ENCODE peak calls at places on chromosomes 6 and 20, in nine cellular contexts. Y is astrocyte of the cerebellum; B is skeletal muscle cell; S is C1 segment of cervical spinal cord; Z is ovary; O is neuronal stem cell; V is glutamatergic neuron; L is NCI-H2081; F is stimulated activated CD4-positive, alpha-beta T cell treated with anti-CD3 and anti-CD28 coated beads, Interleukin-1b, Interleukin-23, amount 100 ng/mL, for 1 hour. T is an unnamed sample.

GRCh38 chr6:150297327-150298028 is 71.3 kb upstream of the IYD start:
- DNase-seq in Y (peak), B (peak), S (no peak), Z (no peak), O (no peak), V (no peak), L (no peak), F (no peak), T (no peak)

GRCh38 chr6:43009124-43009523 is 4.6 kb downstream of the MEA1 start:
- DNase-seq in Y (no peak), B (no peak), S (no peak), Z (no peak), O (no peak), V (peak), L (peak), F (no peak), T (no peak)

GRCh38 chr6:169167581-169168301 is 85.9 kb downstream of the THBS2 start:
- DNase-seq in Y (peak), B (no peak), S (no peak), Z (no peak), O (no peak), V (no peak), L (no peak), F (no peak), T (peak)

GRCh38 chr6:14294270-14294951 is 176.8 kb downstream of the CD83 start:
- DNase-seq in Y (no peak), B (no peak), S (no peak), Z (no peak), O (no peak), V (no peak), L (no peak), F (no peak), T (no peak)

GRCh38 chr6:109610555-109610954 is 80.4 kb downstream of the AK9 start:
- DNase-seq in Y (no peak), B (no peak), S (no peak), Z (no peak), O (no peak), V (no peak), L (no peak), F (no peak), T (no peak)

GRCh38 chr20:8389381-8390368 is 257.6 kb downstream of the PLCB1 start:
- DNase-seq in Y (peak), B (no peak), S (no peak), Z (no peak), O (no peak), V (no peak), L (peak), F (no peak), T (no peak)

GRCh38 chr6:166592818-166593217 is 6.3 kb upstream of the RAMACL start:
- DNase-seq in Y (no peak), B (peak), S (no peak), Z (no peak), O (no peak), V (no peak), L (no peak), F (no peak), T (no peak)

GRCh38 chr20:2136275-2136674 is 34.6 kb downstream of the STK35 start:
- DNase-seq in Y (no peak), B (no peak), S (no peak), Z (no peak), O (no peak), V (no peak), L (no peak), F (no peak), T (no peak)

GRCh38 chr6:98927534-98927933 is 20.2 kb downstream of the FBXL4 start:
- DNase-seq in Y (no peak), B (no peak), S (no peak), Z (no peak), O (no peak), V (no peak), L (no peak), F (no peak), T (no peak)

GRCh38 chr6:26194329-26194701 is 107.1 kb downstream of the HFE start:
- DNase-seq in Y (no peak), B (no peak), S (no peak), Z (no peak), O (no peak), V (no peak), L (no peak), F (no peak), T (no peak)

GRCh38 chr6:138429731-138430130 is 25.7 kb downstream of the HEBP2 start:
- DNase-seq in Y (peak), B (no peak), S (no peak), Z (no peak), O (no peak), V (no peak), L (no peak), F (no peak), T (no peak)

GRCh38 chr6:167524720-167525119 is 199.8 kb downstream of the TTLL2 start:
- DNase-seq in Y (no peak), B (no peak), S (no peak), Z (no peak), O (no peak), V (no peak), L (no peak), F (no peak), T (no peak)

GRCh38 chr20:48832423-48832735 is 4.6 kb upstream of the PREX1 start:
- DNase-seq in Y (no peak), B (no peak), S (no peak), Z (no peak), O (no peak), V (no peak), L (no peak), F (no peak), T (no peak)

GRCh38 chr20:431012-431904 is 23.2 kb downstream of the RBCK1 start:
- DNase-seq in Y (peak), B (peak), S (peak), Z (no peak), O (peak), V (peak), L (peak), F (no peak), T (peak)

GRCh38 chr6:18308070-18308735 is 43.9 kb upstream of the DEK start:
- DNase-seq in Y (peak), B (no peak), S (no peak), Z (no peak), O (no peak), V (no peak), L (no peak), F (no peak), T (no peak)

GRCh38 chr20:63536997-63537524 is at the start of gene PTK6:
- DNase-seq in Y (no peak), B (no peak), S (no peak), Z (no peak), O (no peak), V (peak), L (no peak), F (no peak), T (no peak)

GRCh38 chr6:162785632-162786242 is 58.0 kb downstream of the PACRG start:
- DNase-seq in Y (no peak), B (no peak), S (no peak), Z (no peak), O (no peak), V (no peak), L (no peak), F (no peak), T (no peak)

GRCh38 chr6:156451088-156451487 is 326.1 kb upstream of the ARID1B start:
- DNase-seq in Y (no peak), B (no peak), S (no peak), Z (no peak), O (no peak), V (no peak), L (no peak), F (no peak), T (no peak)

GRCh38 chr20:50111120-50111828 is 1.7 kb downstream of the UBE2V1 start:
- DNase-seq in Y (peak), B (no peak), S (no peak), Z (no peak), O (no peak), V (no peak), L (no peak), F (peak), T (no peak)

GRCh38 chr6:108353853-108354252 is 59.0 kb downstream of the AFG1L start:
- DNase-seq in Y (no peak), B (no peak), S (no peak), Z (no peak), O (no peak), V (no peak), L (no peak), F (no peak), T (no peak)

GRCh38 chr6:41426438-41426851 is 91.0 kb downstream of the NCR2 start:
- DNase-seq in Y (no peak), B (no peak), S (no peak), Z (peak), O (no peak), V (no peak), L (no peak), F (no peak), T (no peak)

GRCh38 chr20:4435210-4435609 is 286.5 kb upstream of the PRND start:
- DNase-seq in Y (no peak), B (no peak), S (no peak), Z (no peak), O (no peak), V (no peak), L (no peak), F (no peak), T (no peak)

GRCh38 chr20:62583424-62583920 is 58.8 kb upstream of the SLCO4A1 start:
- DNase-seq in Y (no peak), B (no peak), S (no peak), Z (no peak), O (no peak), V (no peak), L (no peak), F (no peak), T (no peak)

GRCh38 chr20:20317195-20318113 is 50.5 kb upstream of the INSM1 start:
- DNase-seq in Y (no peak), B (no peak), S (no peak), Z (no peak), O (no peak), V (peak), L (peak), F (no peak), T (no peak)

GRCh38 chr6:169853196-169854082 is 102.0 kb downstream of the ERMARD start:
- DNase-seq in Y (no peak), B (no peak), S (no peak), Z (no peak), O (no peak), V (no peak), L (no peak), F (no peak), T (no peak)

T was measured in uterus.